ENCODE peak calls at places on chromosomes 11 and 22, in ten cellular contexts. C is putamen; J is NCI-H2081 treated with DMSO at 0.1 percent for 48 hours; S is HAP-1; Z is heart right ventricle; H is naive thymus-derived CD4-positive, alpha-beta T cell; E is stimulated activated CD4-positive, alpha-beta T cell treated with anti-CD3 and anti-CD28 coated beads, TNF-alpha, amount 100 ng/mL, for 1 hour; V is NCI-H1105; Y is MM.1S; K is GM13976. A is an unnamed sample.

GRCh38 chr11:112113539-112114457 is 27.1 kb downstream of the SDHD start:
- DNase-seq in C (peak; percentile 67), J (peak; percentile 65), S (peak; percentile 21), Z (no peak), H (peak; percentile 46), E (no peak), V (peak; percentile 20), Y (peak; percentile 47), K (peak; percentile 57), A (no peak)

GRCh38 chr22:25497269-25497668 is 67.2 kb upstream of the GRK3 start:
- DNase-seq in C (no peak), J (no peak), S (no peak), Z (peak; percentile 35), H (no peak), E (no peak), V (no peak), Y (no peak), K (no peak), A (no peak)

GRCh38 chr11:56849852-56850251 is 101.4 kb upstream of the OR9G4 start:
- DNase-seq in C (no peak), J (no peak), S (no peak), Z (no peak), H (no peak), E (no peak), V (no peak), Y (no peak), K (no peak), A (no peak)

GRCh38 chr11:95692526-95693270 is 96.9 kb downstream of the FAM76B start:
- DNase-seq in C (no peak), J (no peak), S (no peak), Z (no peak), H (no peak), E (no peak), V (no peak), Y (no peak), K (no peak), A (no peak)

GRCh38 chr22:41994506-41994905 is 4.1 kb upstream of the WBP2NL start:
- DNase-seq in C (no peak), J (no peak), S (no peak), Z (no peak), H (no peak), E (no peak), V (no peak), Y (no peak), K (no peak), A (peak; percentile 55)

GRCh38 chr22:31259798-31260473 is 32.4 kb downstream of the PIK3IP1 start:
- DNase-seq in C (no peak), J (no peak), S (no peak), Z (no peak), H (no peak), E (no peak), V (no peak), Y (no peak), K (no peak), A (no peak)

GRCh38 chr22:24186892-24187670 is 5.8 kb downstream of the SUSD2 start:
- DNase-seq in C (no peak), J (no peak), S (no peak), Z (no peak), H (no peak), E (no peak), V (no peak), Y (no peak), K (no peak), A (peak; percentile 87)

GRCh38 chr22:33537059-33537458 is 383.2 kb downstream of the LARGE1 start:
- DNase-seq in C (no peak), J (no peak), S (no peak), Z (peak; percentile 15), H (no peak), E (no peak), V (no peak), Y (no peak), K (no peak), A (no peak)

GRCh38 chr11:108593214-108593909 is at the start of gene EXPH5:
- DNase-seq in C (peak; percentile 80), J (peak; percentile 84), S (peak; percentile 99), Z (peak; percentile 86), H (peak; percentile 87), E (peak; percentile 64), V (peak; percentile 98), Y (peak; percentile 99), K (peak; percentile 91), A (no peak)

GRCh38 chr11:77619576-77620198 is 17.9 kb downstream of the CLNS1A start:
- DNase-seq in C (peak; percentile 38), J (no peak), S (peak; percentile 48), Z (no peak), H (peak; percentile 51), E (no peak), V (peak; percentile 51), Y (peak; percentile 49), K (peak; percentile 29), A (no peak)